ENCODE peak calls at places on chromosomes 6 and 20, in six cellular contexts. One of them, this sample, is unnamed.

GRCh38 chr20:7976015-7976414 is 35.8 kb upstream of the HAO1 start:
- DNase-seq in foreskin keratinocyte: no peak
- DNase-seq in mammary epithelial cell: no peak
- DNase-seq in mesothelial cell of epicardium: no peak
- DNase-seq in fibroblast of lung: no peak
- DNase-seq in HCT116: no peak
- DNase-seq in this sample: no peak

GRCh38 chr6:108403260-108403659 is 108.4 kb downstream of the AFG1L start:
- DNase-seq in HCT116: no peak
- DNase-seq in foreskin keratinocyte: no peak
- DNase-seq in mammary epithelial cell: no peak
- DNase-seq in fibroblast of lung: no peak
- DNase-seq in mesothelial cell of epicardium: no peak
- DNase-seq in this sample: no peak

GRCh38 chr6:127844529-127844928 is 56.3 kb downstream of the THEMIS start:
- DNase-seq in foreskin keratinocyte: no peak
- DNase-seq in mammary epithelial cell: no peak
- DNase-seq in mesothelial cell of epicardium: no peak
- DNase-seq in fibroblast of lung: peak
- DNase-seq in HCT116: no peak
- DNase-seq in this sample: no peak

GRCh38 chr6:28212510-28213212 is 12.4 kb upstream of the ZSCAN9 start:
- DNase-seq in mammary epithelial cell: peak
- DNase-seq in HCT116: peak
- DNase-seq in foreskin keratinocyte: peak
- DNase-seq in mesothelial cell of epicardium: peak
- DNase-seq in fibroblast of lung: peak
- DNase-seq in this sample: peak

GRCh38 chr20:48839518-48839917 is 11.7 kb upstream of the PREX1 start:
- DNase-seq in HCT116: no peak
- DNase-seq in mammary epithelial cell: no peak
- DNase-seq in foreskin keratinocyte: no peak
- DNase-seq in mesothelial cell of epicardium: no peak
- DNase-seq in fibroblast of lung: no peak
- DNase-seq in this sample: no peak

GRCh38 chr20:40883097-40883496 is 145.5 kb upstream of the TOP1 start:
- DNase-seq in foreskin keratinocyte: no peak
- DNase-seq in HCT116: no peak
- DNase-seq in mammary epithelial cell: no peak
- DNase-seq in fibroblast of lung: no peak
- DNase-seq in mesothelial cell of epicardium: no peak
- DNase-seq in this sample: peak

GRCh38 chr6:147741419-147741818 is 232.9 kb downstream of the SAMD5 start:
- DNase-seq in fibroblast of lung: peak
- DNase-seq in mammary epithelial cell: no peak
- DNase-seq in HCT116: no peak
- DNase-seq in mesothelial cell of epicardium: no peak
- DNase-seq in foreskin keratinocyte: no peak
- DNase-seq in this sample: no peak

GRCh38 chr6:52931351-52931750 is 21.9 kb upstream of the GSTA3 start:
- DNase-seq in mammary epithelial cell: no peak
- DNase-seq in HCT116: no peak
- DNase-seq in foreskin keratinocyte: no peak
- DNase-seq in fibroblast of lung: no peak
- DNase-seq in mesothelial cell of epicardium: no peak
- DNase-seq in this sample: no peak

DNA sequence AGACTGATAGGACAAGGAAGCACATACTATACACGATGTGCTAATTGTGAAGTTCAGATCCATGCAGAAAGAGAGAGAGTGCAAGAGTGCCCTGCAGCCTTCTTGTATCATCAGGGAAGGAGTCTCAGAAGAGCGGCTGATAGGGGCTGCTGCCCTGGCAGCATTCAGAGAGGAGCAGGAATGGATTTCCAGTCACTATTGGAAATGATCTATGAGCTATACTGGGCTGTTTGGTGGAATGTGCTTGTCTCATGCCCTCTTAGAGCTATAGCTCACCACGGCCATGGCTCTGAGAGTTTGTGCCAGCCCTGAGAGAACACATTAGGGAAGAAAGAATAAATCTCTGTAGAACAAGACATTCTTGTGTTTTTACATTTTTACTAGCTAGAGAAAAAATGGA is 212.6 kb upstream of the RAB32 start:
- DNase-seq in fibroblast of lung: no peak
- DNase-seq in HCT116: no peak
- DNase-seq in foreskin keratinocyte: no peak
- DNase-seq in mammary epithelial cell: no peak
- DNase-seq in mesothelial cell of epicardium: no peak
- DNase-seq in this sample: no peak
- TF ChIP-seq CTCF in fibroblast of lung: no peak
- TF ChIP-seq CTCF in HCT116: no peak
- TF ChIP-seq CTCF in foreskin keratinocyte: no peak
- TF ChIP-seq CTCF in mammary epithelial cell: no peak
- TF ChIP-seq CTCF in mesothelial cell of epicardium: no peak
- TF ChIP-seq CTCF in this sample: no peak

GRCh38 chr6:125358898-125359297 is 57.1 kb upstream of the HDDC2 start:
- DNase-seq in mesothelial cell of epicardium: no peak
- DNase-seq in HCT116: no peak
- DNase-seq in fibroblast of lung: no peak
- DNase-seq in foreskin keratinocyte: no peak
- DNase-seq in mammary epithelial cell: no peak
- DNase-seq in this sample: no peak
- TF ChIP-seq CTCF in mesothelial cell of epicardium: no peak
- TF ChIP-seq CTCF in HCT116: no peak
- TF ChIP-seq CTCF in fibroblast of lung: no peak
- TF ChIP-seq CTCF in foreskin keratinocyte: no peak
- TF ChIP-seq CTCF in mammary epithelial cell: no peak
- TF ChIP-seq CTCF in this sample: no peak

GRCh38 chr20:57804470-57805250 is 94.8 kb upstream of the PMEPA1 start:
- DNase-seq in HCT116: no peak
- DNase-seq in foreskin keratinocyte: no peak
- DNase-seq in mammary epithelial cell: no peak
- DNase-seq in mesothelial cell of epicardium: no peak
- DNase-seq in fibroblast of lung: no peak
- DNase-seq in this sample: no peak
- TF ChIP-seq CTCF in HCT116: no peak
- TF ChIP-seq CTCF in foreskin keratinocyte: no peak
- TF ChIP-seq CTCF in mammary epithelial cell: no peak
- TF ChIP-seq CTCF in mesothelial cell of epicardium: no peak
- TF ChIP-seq CTCF in fibroblast of lung: no peak
- TF ChIP-seq CTCF in this sample: no peak

DNA sequence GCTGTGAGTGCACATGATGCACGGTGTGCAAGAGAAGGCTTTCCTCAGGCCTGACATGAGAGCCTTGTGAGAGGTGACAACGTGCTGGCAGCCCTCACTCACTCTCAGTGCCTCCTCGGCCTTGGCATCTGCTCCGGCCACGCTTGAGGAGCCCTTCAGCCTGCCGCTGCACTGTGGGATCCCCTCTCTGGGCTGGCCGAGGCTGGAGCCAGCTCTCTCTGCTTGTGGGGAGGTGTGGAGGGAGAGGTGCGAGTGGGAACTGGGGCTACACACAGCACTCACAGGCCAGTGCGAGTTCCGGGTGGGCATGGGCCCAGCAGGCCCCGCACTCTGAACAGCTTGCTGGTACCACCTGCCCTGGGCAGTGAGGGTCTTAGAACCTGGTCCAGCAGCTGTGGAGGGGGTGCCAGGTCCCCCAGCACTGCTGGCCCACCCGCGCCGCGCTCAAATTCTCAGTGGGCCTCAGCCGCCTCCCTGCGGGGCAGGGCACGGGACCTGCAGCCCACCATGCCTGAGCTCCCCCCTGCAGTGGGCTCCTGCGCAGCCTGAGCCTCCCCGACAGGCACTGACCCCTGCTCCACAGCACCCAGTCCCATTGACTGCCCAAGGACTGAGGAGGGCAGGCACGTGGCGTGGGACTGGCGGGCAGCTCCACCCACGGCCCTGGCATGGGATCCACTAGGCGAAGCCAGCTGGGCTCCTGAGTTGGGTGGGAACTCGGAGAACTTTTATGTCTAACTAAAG is 74.9 kb upstream of the BMP5 start:
- DNase-seq in fibroblast of lung: no peak
- DNase-seq in mesothelial cell of epicardium: no peak
- DNase-seq in HCT116: no peak
- DNase-seq in mammary epithelial cell: no peak
- DNase-seq in foreskin keratinocyte: no peak
- DNase-seq in this sample: no peak
- TF ChIP-seq CTCF in fibroblast of lung: no peak
- TF ChIP-seq CTCF in mesothelial cell of epicardium: no peak
- TF ChIP-seq CTCF in HCT116: no peak
- TF ChIP-seq CTCF in mammary epithelial cell: no peak
- TF ChIP-seq CTCF in foreskin keratinocyte: no peak
- TF ChIP-seq CTCF in this sample: no peak

This sample was measured in MCF 10A.